ENCODE peak calls at places on chromosomes 6 and 20, in ten cellular contexts. D is T follicular helper cell; K is brain microvascular endothelial cell; I is heart right ventricle; U is nephron progenitor cell; Y is NCI-H774; V is stimulated activated CD4-positive, alpha-beta T cell treated with anti-CD3 and anti-CD28 coated beads, Interleukin-12 subunit alpha, Interleukin-12 subunit beta, amount 100 ng/mL, for 48 hours; C is Panc1; W is body of pancreas; A is NCI-H446. Q is an unnamed sample.

GRCh38 chr20:4043801-4044200 is 28.4 kb upstream of the RNF24 start:
- DNase-seq in D (no peak), K (no peak), I (no peak), U (no peak), Y (no peak), V (no peak), C (no peak), W (no peak), A (no peak), Q (no peak)

GRCh38 chr6:41675176-41675767 is 37.0 kb downstream of the MDFI start:
- DNase-seq in D (no peak), K (no peak), I (no peak), U (no peak), Y (no peak), V (no peak), C (no peak), W (no peak), A (peak), Q (no peak)

GRCh38 chr6:70547313-70547712 is 19.4 kb upstream of the SDHAF4 start:
- DNase-seq in D (no peak), K (no peak), I (no peak), U (no peak), Y (no peak), V (no peak), C (no peak), W (no peak), A (peak), Q (peak)

GRCh38 chr6:81531869-81532561 is 220.5 kb downstream of the TENT5A start:
- DNase-seq in D (no peak), K (no peak), I (no peak), U (no peak), Y (no peak), V (no peak), C (no peak), W (no peak), A (no peak), Q (no peak)

GRCh38 chr6:144416773-144417172 is 131.6 kb downstream of the UTRN start:
- DNase-seq in D (no peak), K (no peak), I (no peak), U (no peak), Y (no peak), V (no peak), C (no peak), W (no peak), A (no peak), Q (no peak)

GRCh38 chr6:21479140-21479539 is 114.4 kb upstream of the SOX4 start:
- DNase-seq in D (no peak), K (peak), I (peak), U (no peak), Y (no peak), V (no peak), C (no peak), W (peak), A (peak), Q (peak)

GRCh38 chr6:187252-187840 is 104.9 kb upstream of the DUSP22 start:
- DNase-seq in D (no peak), K (no peak), I (no peak), U (no peak), Y (no peak), V (no peak), C (no peak), W (no peak), A (no peak), Q (no peak)

GRCh38 chr6:6884193-6884627 is 223.6 kb upstream of the RREB1 start:
- DNase-seq in D (no peak), K (no peak), I (no peak), U (no peak), Y (no peak), V (no peak), C (no peak), W (no peak), A (no peak), Q (no peak)

GRCh38 chr6:64170326-64170725 is 534.7 kb downstream of the PHF3 start:
- DNase-seq in D (no peak), K (no peak), I (no peak), U (no peak), Y (no peak), V (no peak), C (no peak), W (no peak), A (no peak), Q (no peak)

GRCh38 chr6:9554806-9555205 is 860.1 kb downstream of the TFAP2A start:
- DNase-seq in D (no peak), K (no peak), I (no peak), U (no peak), Y (no peak), V (no peak), C (no peak), W (no peak), A (no peak), Q (no peak)

GRCh38 chr20:44650777-44651493 is 564 bp downstream of the ADA start:
- DNase-seq in D (no peak), K (no peak), I (peak), U (no peak), Y (no peak), V (no peak), C (no peak), W (peak), A (no peak), Q (no peak)

GRCh38 chr6:31581511-31582229 is 554 bp downstream of the LTB start:
- DNase-seq in D (no peak), K (peak), I (no peak), U (peak), Y (no peak), V (no peak), C (no peak), W (no peak), A (no peak), Q (no peak)

GRCh38 chr6:148345176-148345575 is 2.5 kb downstream of the SASH1 start:
- DNase-seq in D (no peak), K (no peak), I (peak), U (no peak), Y (no peak), V (no peak), C (no peak), W (no peak), A (no peak), Q (no peak)

GRCh38 chr20:33411711-33412483 is 10.6 kb upstream of the CDK5RAP1 start:
- DNase-seq in D (no peak), K (no peak), I (no peak), U (no peak), Y (no peak), V (no peak), C (no peak), W (no peak), A (no peak), Q (no peak)

GRCh38 chr6:56690519-56691200 is 48.0 kb upstream of the DST start:
- DNase-seq in D (no peak), K (no peak), I (no peak), U (no peak), Y (no peak), V (no peak), C (peak), W (no peak), A (no peak), Q (peak)

GRCh38 chr6:145891565-145891964 is 72.6 kb downstream of the SHPRH start:
- DNase-seq in D (no peak), K (peak), I (no peak), U (no peak), Y (no peak), V (no peak), C (no peak), W (no peak), A (no peak), Q (peak)

GRCh38 chr6:3755637-3756515 is 4.4 kb upstream of the PXDC1 start:
- DNase-seq in D (no peak), K (no peak), I (no peak), U (no peak), Y (no peak), V (no peak), C (no peak), W (no peak), A (no peak), Q (no peak)

GRCh38 chr6:41640436-41640835 is 2.2 kb downstream of the MDFI start:
- DNase-seq in D (no peak), K (no peak), I (no peak), U (no peak), Y (no peak), V (no peak), C (no peak), W (no peak), A (no peak), Q (no peak)

GRCh38 chr20:48406462-48407235 is 421.1 kb downstream of the PREX1 start:
- DNase-seq in D (no peak), K (no peak), I (no peak), U (no peak), Y (no peak), V (peak), C (no peak), W (peak), A (peak), Q (no peak)

GRCh38 chr6:51398064-51398740 is 579.5 kb downstream of the TFAP2B start:
- DNase-seq in D (no peak), K (no peak), I (no peak), U (no peak), Y (peak), V (no peak), C (peak), W (no peak), A (no peak), Q (no peak)

GRCh38 chr20:258963-259362 is 1.4 kb downstream of the DEFB132 start:
- DNase-seq in D (no peak), K (peak), I (no peak), U (no peak), Y (no peak), V (no peak), C (no peak), W (no peak), A (no peak), Q (no peak)

GRCh38 chr6:111265842-111266241 is 178.5 kb downstream of the SLC16A10 start:
- DNase-seq in D (no peak), K (peak), I (no peak), U (no peak), Y (no peak), V (no peak), C (no peak), W (no peak), A (no peak), Q (no peak)

GRCh38 chr6:20367716-20368485 is 33.8 kb upstream of the E2F3 start:
- DNase-seq in D (no peak), K (no peak), I (no peak), U (no peak), Y (no peak), V (no peak), C (no peak), W (no peak), A (no peak), Q (no peak)

GRCh38 chr20:47120346-47120745 is 225.7 kb downstream of the EYA2 start:
- DNase-seq in D (no peak), K (no peak), I (no peak), U (no peak), Y (no peak), V (no peak), C (no peak), W (no peak), A (no peak), Q (no peak)

GRCh38 chr6:44133003-44133931 is 5.9 kb downstream of the TMEM63B start:
- DNase-seq in D (no peak), K (no peak), I (peak), U (peak), Y (peak), V (no peak), C (no peak), W (peak), A (no peak), Q (peak)

GRCh38 chr6:6256881-6257280 is 63.6 kb downstream of the F13A1 start:
- DNase-seq in D (no peak), K (no peak), I (no peak), U (no peak), Y (no peak), V (no peak), C (no peak), W (no peak), A (no peak), Q (no peak)

GRCh38 chr6:102390541-102390940 is 997.0 kb downstream of the GRIK2 start:
- DNase-seq in D (no peak), K (no peak), I (no peak), U (no peak), Y (no peak), V (no peak), C (no peak), W (no peak), A (no peak), Q (no peak)

GRCh38 chr20:37413023-37413334 is 67.0 kb downstream of the SRC start:
- DNase-seq in D (no peak), K (no peak), I (no peak), U (no peak), Y (no peak), V (no peak), C (no peak), W (no peak), A (no peak), Q (no peak)

GRCh38 chr6:90192857-90193256 is 103.8 kb downstream of the BACH2 start:
- DNase-seq in D (no peak), K (no peak), I (no peak), U (no peak), Y (no peak), V (no peak), C (no peak), W (no peak), A (no peak), Q (no peak)

GRCh38 chr6:167100241-167100674 is 22.6 kb upstream of the CCR6 start:
- DNase-seq in D (no peak), K (no peak), I (no peak), U (no peak), Y (no peak), V (no peak), C (no peak), W (no peak), A (no peak), Q (no peak)

GRCh38 chr6:153038378-153038777 is 35.9 kb upstream of the MTRF1L start:
- DNase-seq in D (no peak), K (peak), I (no peak), U (no peak), Y (no peak), V (no peak), C (no peak), W (no peak), A (no peak), Q (peak)

GRCh38 chr6:30720738-30721197 is 616 bp downstream of the TUBB start:
- DNase-seq in D (no peak), K (no peak), I (peak), U (peak), Y (peak), V (peak), C (no peak), W (peak), A (peak), Q (peak)

GRCh38 chr20:63344616-63345327 is 16.4 kb downstream of the CHRNA4 start:
- DNase-seq in D (no peak), K (no peak), I (peak), U (no peak), Y (no peak), V (no peak), C (no peak), W (peak), A (no peak), Q (peak)

GRCh38 chr6:2734517-2735076 is 16.1 kb downstream of the MYLK4 start:
- DNase-seq in D (no peak), K (no peak), I (no peak), U (no peak), Y (no peak), V (no peak), C (no peak), W (no peak), A (no peak), Q (no peak)

GRCh38 chr20:609371-609964 is 641 bp downstream of the TCF15 start:
- DNase-seq in D (no peak), K (no peak), I (no peak), U (no peak), Y (no peak), V (no peak), C (no peak), W (no peak), A (no peak), Q (no peak)

GRCh38 chr20:19930461-19930860 is 86.7 kb upstream of the NAA20 start:
- DNase-seq in D (no peak), K (no peak), I (no peak), U (no peak), Y (no peak), V (no peak), C (no peak), W (no peak), A (no peak), Q (no peak)